ENCODE peak calls at places on chromosome 21, in five cellular contexts. B is transverse colon; O is naive thymus-derived CD4-positive, alpha-beta T cell; I is MM.1S; X is neural progenitor cell. M is an unnamed sample.

GRCh38 chr21:28444131-28444530 is 548.5 kb downstream of the LTN1 start:
- DNase-seq in B (no peak), O (no peak), I (no peak), X (no peak), M (no peak)

GRCh38 chr21:28884481-28884880 is 108.2 kb downstream of the LTN1 start:
- DNase-seq in O (no peak), B (no peak), X (no peak), I (peak), M (no peak)

GRCh38 chr21:42568834-42569731 is 55.4 kb downstream of the SLC37A1 start:
- DNase-seq in O (no peak), X (no peak), I (no peak), B (peak), M (no peak)

GRCh38 chr21:39085843-39086415 is 97.3 kb downstream of the PSMG1 start:
- DNase-seq in I (no peak), X (no peak), B (no peak), O (no peak), M (peak)

GRCh38 chr21:25735895-25736597 is 1.3 kb downstream of the GABPA start:
- DNase-seq in B (no peak), X (peak), I (peak), O (peak), M (no peak)

GRCh38 chr21:15943009-15943666 is 213.4 kb downstream of the USP25 start:
- DNase-seq in O (no peak), B (no peak), X (no peak), I (no peak), M (no peak)

GRCh38 chr21:25280061-25280460 is 327.2 kb downstream of the MRPL39 start:
- DNase-seq in I (no peak), X (no peak), B (no peak), O (no peak), M (no peak)

GRCh38 chr21:28421716-28422480 is 570.8 kb downstream of the LTN1 start:
- DNase-seq in X (no peak), B (no peak), I (no peak), O (no peak), M (no peak)

GRCh38 chr21:30448514-30448913 is 8.4 kb downstream of the KRTAP15-1 start:
- DNase-seq in O (no peak), X (no peak), I (no peak), B (no peak), M (no peak)

GRCh38 chr21:42330380-42331336 is 15.4 kb upstream of the TFF3 start:
- DNase-seq in X (no peak), I (no peak), B (no peak), O (no peak), M (no peak)

GRCh38 chr21:42747746-42748351 is 94.4 kb downstream of the PDE9A start:
- DNase-seq in B (no peak), O (no peak), I (no peak), X (peak), M (no peak)

GRCh38 chr21:28805885-28806284 is 186.8 kb downstream of the LTN1 start:
- DNase-seq in I (no peak), B (no peak), X (no peak), O (no peak), M (no peak)

GRCh38 chr21:42309753-42310213 is 5.4 kb downstream of the TFF3 start:
- DNase-seq in I (peak), O (peak), X (peak), B (peak), M (peak)

GRCh38 chr21:42209801-42210479 is 9.0 kb upstream of the ABCG1 start:
- DNase-seq in I (no peak), X (no peak), B (no peak), O (no peak), M (no peak)

GRCh38 chr21:15520811-15521643 is 208.8 kb upstream of the USP25 start:
- DNase-seq in B (no peak), X (peak), I (no peak), O (no peak), M (no peak)

GRCh38 chr21:14895792-14896191 is 169.0 kb downstream of the NRIP1 start:
- DNase-seq in O (no peak), I (no peak), X (no peak), B (no peak), M (no peak)

GRCh38 chr21:33587792-33588484 is 546 bp downstream of the DONSON start:
- DNase-seq in I (peak), O (no peak), X (peak), B (peak), M (peak)

GRCh38 chr21:33212159-33212851 is 17.4 kb upstream of the IFNAR2 start:
- DNase-seq in O (peak), I (peak), X (no peak), B (no peak), M (no peak)

GRCh38 chr21:40166291-40166843 is 299.1 kb downstream of the PCP4 start:
- DNase-seq in X (peak), I (no peak), B (no peak), O (no peak), M (no peak)

GRCh38 chr21:45556302-45556644 is 14.0 kb upstream of the SLC19A1 start:
- DNase-seq in I (no peak), O (no peak), X (no peak), B (no peak), M (no peak)
- H3K4me3 ChIP-seq in I (peak), O (no peak), X (no peak), B (peak), M (no peak)

GRCh38 chr21:37710555-37711293 is 205.5 kb downstream of the KCNJ6 start:
- DNase-seq in B (no peak), X (no peak), O (no peak), I (no peak), M (no peak)

GRCh38 chr21:37712204-37712934 is 203.9 kb downstream of the KCNJ6 start:
- DNase-seq in O (no peak), X (peak), B (peak), I (peak), M (peak)

DNA sequence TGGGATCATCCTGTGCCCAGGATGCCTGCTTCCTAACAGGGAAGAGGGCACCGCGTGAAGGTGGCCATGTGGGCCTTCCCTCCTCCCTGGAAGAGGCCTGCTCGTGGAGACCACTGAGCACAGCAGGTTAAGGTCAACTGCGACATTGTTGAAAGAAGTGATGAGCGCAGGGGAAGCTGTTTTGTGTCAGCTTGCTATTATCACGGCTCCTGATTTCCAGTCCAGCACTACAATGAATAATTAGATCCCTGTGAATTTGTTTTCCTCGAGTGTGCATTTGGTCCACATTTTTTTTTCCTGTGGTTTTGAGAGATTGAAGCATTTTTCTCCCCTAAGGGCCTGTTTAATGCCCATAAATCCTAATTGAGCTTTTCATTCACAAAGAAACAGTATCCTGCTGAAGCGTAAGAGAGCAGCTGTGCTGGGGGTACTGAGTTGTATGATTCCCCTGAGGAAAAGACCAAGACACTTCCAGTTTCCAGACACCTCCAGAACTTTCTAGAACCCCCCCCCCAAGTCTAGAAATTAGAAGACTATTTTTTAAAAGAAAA is 204.9 kb downstream of the KCNJ6 start:
- DNase-seq in O (no peak), I (no peak), X (no peak), B (no peak), M (no peak)
- H3K4me3 ChIP-seq in O (no peak), I (no peak), X (no peak), B (no peak), M (no peak)

GRCh38 chr21:34988625-34989024 is 60.5 kb downstream of the RUNX1 start:
- DNase-seq in X (no peak), O (no peak), B (no peak), I (no peak), M (no peak)
- H3K4me3 ChIP-seq in X (no peak), O (no peak), B (no peak), I (no peak), M (no peak)

GRCh38 chr21:36964398-36964797 is 2.1 kb downstream of the HLCS start:
- DNase-seq in X (no peak), O (no peak), B (no peak), I (peak), M (no peak)

GRCh38 chr21:36965720-36966065 is 776 bp downstream of the HLCS start:
- DNase-seq in B (no peak), O (no peak), X (no peak), I (peak), M (no peak)

GRCh38 chr21:36966066-36966845 is at the start of gene HLCS:
- DNase-seq in O (peak), X (peak), I (peak), B (peak), M (peak)

GRCh38 chr21:36966846-36967657 is 583 bp upstream of the HLCS start:
- DNase-seq in B (no peak), I (peak), O (no peak), X (no peak), M (no peak)

DNA sequence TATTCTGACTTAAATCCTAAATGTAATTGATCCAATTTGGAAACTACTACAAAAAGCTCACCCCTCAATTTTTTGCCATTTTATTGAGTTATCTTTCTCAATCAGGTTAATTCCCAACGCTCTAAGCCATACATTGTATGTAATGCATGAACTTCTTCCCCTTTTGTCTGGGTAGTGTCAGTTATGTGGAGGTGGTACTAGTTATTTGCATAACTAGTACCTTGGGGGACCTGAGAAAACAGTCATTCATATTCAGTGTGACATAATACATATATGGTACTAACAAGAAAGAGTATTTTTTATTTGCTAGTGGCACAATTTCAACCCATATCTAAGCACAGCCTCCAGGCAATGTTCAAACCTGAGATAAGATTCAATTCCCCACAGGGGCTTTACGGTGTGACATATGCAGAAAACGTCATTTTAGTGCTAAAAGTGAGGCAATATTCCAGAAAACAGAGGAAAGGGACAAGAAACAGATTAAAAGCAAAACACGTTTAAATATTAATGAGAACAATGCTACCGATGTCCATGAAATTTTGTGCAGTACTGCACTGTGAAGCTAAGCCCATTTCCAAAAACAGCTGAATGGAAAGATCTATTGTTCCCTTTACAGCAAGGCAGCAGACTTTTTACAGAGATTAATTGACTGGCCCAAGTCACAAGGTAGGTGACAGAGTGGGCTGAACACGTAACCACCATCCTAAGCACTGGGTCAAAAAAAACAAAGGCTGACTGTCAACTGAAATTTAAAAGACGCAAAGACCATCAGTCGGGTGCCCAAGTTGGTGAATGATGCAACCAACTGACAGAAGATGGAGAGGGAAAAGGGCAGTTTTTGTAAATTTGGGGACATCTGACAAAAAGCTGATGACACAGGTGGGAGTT is 1.4 kb downstream of the HLCS start:
- DNase-seq in I (peak), X (no peak), O (no peak), B (no peak), M (no peak)
- H3K4me3 ChIP-seq in I (peak), X (peak), O (no peak), B (peak), M (no peak)

GRCh38 chr21:31556662-31557061 is 102.8 kb upstream of the SOD1 start:
- DNase-seq in B (no peak), O (no peak), I (no peak), X (peak), M (no peak)

GRCh38 chr21:31558839-31559367 is 100.6 kb upstream of the SOD1 start:
- DNase-seq in O (peak), B (peak), I (peak), X (peak), M (peak)

GRCh38 chr21:31555741-31556191 is 103.7 kb upstream of the SOD1 start:
- DNase-seq in B (no peak), O (no peak), X (peak), I (no peak), M (no peak)

GRCh38 chr21:31557956-31558838 is 101.3 kb upstream of the SOD1 start:
- DNase-seq in I (peak), O (peak), X (peak), B (peak), M (no peak)

GRCh38 chr21:31557421-31557955 is 102.0 kb upstream of the SOD1 start:
- DNase-seq in I (peak), O (no peak), B (no peak), X (peak), M (peak)
- H3K4me3 ChIP-seq in I (peak), O (peak), B (peak), X (peak), M (peak)

GRCh38 chr21:24217141-24217540 is 1390.1 kb downstream of the MRPL39 start:
- DNase-seq in I (no peak), X (no peak), O (no peak), B (no peak), M (no peak)
- H3K4me3 ChIP-seq in I (no peak), X (no peak), O (no peak), B (no peak), M (no peak)

GRCh38 chr21:46115441-46116188 is 17.7 kb downstream of the COL6A2 start:
- DNase-seq in O (no peak), B (peak), X (no peak), I (no peak), M (peak)

GRCh38 chr21:46116846-46117585 is 19.1 kb downstream of the COL6A2 start:
- DNase-seq in I (no peak), B (peak), X (no peak), O (no peak), M (peak)

GRCh38 chr21:46116189-46116845 is 18.4 kb downstream of the COL6A2 start:
- DNase-seq in I (no peak), B (no peak), X (no peak), O (no peak), M (peak)

GRCh38 chr21:46113497-46114176 is 15.7 kb downstream of the COL6A2 start:
- DNase-seq in O (no peak), I (no peak), X (no peak), B (no peak), M (peak)

GRCh38 chr21:46114963-46115362 is 17.1 kb downstream of the COL6A2 start:
- DNase-seq in O (no peak), X (no peak), B (no peak), I (no peak), M (peak)
- H3K4me3 ChIP-seq in O (no peak), X (no peak), B (no peak), I (no peak), M (no peak)

M was measured in right cardiac atrium.